ENCODE peak calls at places on chromosomes 6 and 20, in four cellular contexts. One of them, this sample, is unnamed.

GRCh38 chr20:15792855-15793254 is 780.4 kb downstream of the KIF16B start:
- DNase-seq in sigmoid colon: no peak
- DNase-seq in psoas muscle: no peak
- DNase-seq in H1: no peak
- DNase-seq in this sample: no peak

GRCh38 chr6:169970306-169970988 is 219.0 kb downstream of the ERMARD start:
- DNase-seq in H1: peak; percentile 43
- DNase-seq in sigmoid colon: peak; percentile 55
- DNase-seq in psoas muscle: no peak
- DNase-seq in this sample: no peak

GRCh38 chr6:70651326-70651905 is 16.3 kb upstream of the SMAP1 start:
- DNase-seq in sigmoid colon: no peak
- DNase-seq in H1: no peak
- DNase-seq in psoas muscle: no peak
- DNase-seq in this sample: no peak

GRCh38 chr6:29564875-29565274 is 5.3 kb upstream of the UBD start:
- DNase-seq in sigmoid colon: no peak
- DNase-seq in H1: no peak
- DNase-seq in psoas muscle: no peak
- DNase-seq in this sample: no peak

GRCh38 chr20:32111287-32111686 is 1.8 kb downstream of the TM9SF4 start:
- DNase-seq in psoas muscle: no peak
- DNase-seq in H1: no peak
- DNase-seq in sigmoid colon: no peak
- DNase-seq in this sample: no peak

GRCh38 chr6:36873612-36874011 is 991 bp downstream of the PPIL1 start:
- DNase-seq in sigmoid colon: no peak
- DNase-seq in psoas muscle: no peak
- DNase-seq in H1: no peak
- DNase-seq in this sample: no peak

GRCh38 chr20:50249447-50250388 is 59.1 kb downstream of the CEBPB start:
- DNase-seq in H1: no peak
- DNase-seq in psoas muscle: peak; percentile 23
- DNase-seq in sigmoid colon: no peak
- DNase-seq in this sample: no peak

GRCh38 chr6:45576648-45577624 is 199.2 kb upstream of the SUPT3H start:
- DNase-seq in H1: no peak
- DNase-seq in sigmoid colon: peak; percentile 80
- DNase-seq in psoas muscle: no peak
- DNase-seq in this sample: no peak

GRCh38 chr6:166604911-166605310 is 18.4 kb upstream of the RAMACL start:
- DNase-seq in sigmoid colon: no peak
- DNase-seq in H1: peak; percentile 43
- DNase-seq in psoas muscle: no peak
- DNase-seq in this sample: no peak

GRCh38 chr20:34473262-34473883 is 42.8 kb upstream of the DYNLRB1 start:
- DNase-seq in psoas muscle: peak; percentile 59
- DNase-seq in sigmoid colon: no peak
- DNase-seq in H1: peak; percentile 67
- DNase-seq in this sample: peak; percentile 15

GRCh38 chr6:131382646-131383045 is 190.4 kb upstream of the ARG1 start:
- DNase-seq in H1: no peak
- DNase-seq in sigmoid colon: no peak
- DNase-seq in psoas muscle: no peak
- DNase-seq in this sample: no peak

GRCh38 chr6:125063307-125063706 is 90.3 kb upstream of the TPD52L1 start:
- DNase-seq in sigmoid colon: no peak
- DNase-seq in H1: no peak
- DNase-seq in psoas muscle: no peak
- DNase-seq in this sample: no peak

GRCh38 chr6:116456927-116457326 is 4.2 kb upstream of the CALHM6 start:
- DNase-seq in sigmoid colon: no peak
- DNase-seq in H1: no peak
- DNase-seq in psoas muscle: no peak
- DNase-seq in this sample: no peak

GRCh38 chr6:100078509-100078908 is 84.5 kb upstream of the MCHR2 start:
- DNase-seq in psoas muscle: no peak
- DNase-seq in sigmoid colon: no peak
- DNase-seq in H1: peak; percentile 51
- DNase-seq in this sample: no peak

GRCh38 chr6:83633609-83634008 is 75.3 kb downstream of the SNAP91 start:
- DNase-seq in H1: peak; percentile 45
- DNase-seq in sigmoid colon: no peak
- DNase-seq in psoas muscle: no peak
- DNase-seq in this sample: no peak

GRCh38 chr20:3238616-3239025 is 369 bp downstream of the SLC4A11 start:
- DNase-seq in psoas muscle: no peak
- DNase-seq in sigmoid colon: no peak
- DNase-seq in H1: no peak
- DNase-seq in this sample: no peak

GRCh38 chr6:158835616-158836221 is 16.6 kb upstream of the EZR start:
- DNase-seq in sigmoid colon: peak; percentile 64
- DNase-seq in H1: no peak
- DNase-seq in psoas muscle: no peak
- DNase-seq in this sample: no peak

GRCh38 chr20:39607124-39607523 is 645.0 kb downstream of the DHX35 start:
- DNase-seq in sigmoid colon: no peak
- DNase-seq in psoas muscle: no peak
- DNase-seq in H1: no peak
- DNase-seq in this sample: no peak

GRCh38 chr6:144718431-144718830 is 433.3 kb downstream of the UTRN start:
- DNase-seq in sigmoid colon: no peak
- DNase-seq in psoas muscle: no peak
- DNase-seq in H1: no peak
- DNase-seq in this sample: no peak

GRCh38 chr6:22621028-22621427 is 51.7 kb downstream of the HDGFL1 start:
- DNase-seq in psoas muscle: no peak
- DNase-seq in H1: no peak
- DNase-seq in sigmoid colon: no peak
- DNase-seq in this sample: no peak

GRCh38 chr20:18639501-18639979 is 51.7 kb downstream of the DTD1 start:
- DNase-seq in H1: no peak
- DNase-seq in sigmoid colon: peak; percentile 36
- DNase-seq in psoas muscle: no peak
- DNase-seq in this sample: no peak

This sample was measured in GDM1.